ENCODE peak calls at places on chromosome 14, in ten cellular contexts. A, G, H, R, F, M, Y, D, V and N are unnamed samples.
A peak's percentile ranks its signal among the peaks of the same experiment; 100 is the strongest.

GRCh38 chr14:29734732-29735131 is 192.9 kb downstream of the PRKD1 start:
- DNase-seq in G (no peak), Y (no peak), F (no peak), D (no peak), M (no peak), H (no peak), R (no peak), A (no peak), V (no peak), N (no peak)

GRCh38 chr14:64654072-64654899 is 49.9 kb upstream of the PLEKHG3 start:
- DNase-seq in A (peak; percentile 63), V (peak; percentile 63), M (no peak), Y (peak; percentile 44), D (no peak), F (no peak), R (no peak), G (no peak), H (no peak), N (no peak)

GRCh38 chr14:20400965-20401593 is 12.2 kb downstream of the TEP1 start:
- DNase-seq in G (peak; percentile 11), R (no peak), M (no peak), Y (no peak), A (no peak), V (no peak), F (no peak), H (no peak), D (no peak), N (no peak)

GRCh38 chr14:81269100-81269978 is 48.6 kb upstream of the GTF2A1 start:
- DNase-seq in G (peak; percentile 75), M (peak; percentile 4), F (no peak), Y (peak; percentile 57), R (no peak), A (peak; percentile 33), H (no peak), V (peak; percentile 62), D (no peak), N (peak; percentile 81)

GRCh38 chr14:38536376-38537038 is 280.6 kb upstream of the CLEC14A start:
- DNase-seq in D (no peak), R (no peak), V (no peak), F (no peak), A (no peak), G (no peak), M (no peak), H (no peak), Y (no peak), N (no peak)

GRCh38 chr14:58788655-58789054 is 150.9 kb downstream of the DACT1 start:
- DNase-seq in D (no peak), A (no peak), M (no peak), F (no peak), G (no peak), R (no peak), H (no peak), Y (no peak), V (no peak), N (no peak)

GRCh38 chr14:59787045-59787674 is 83.4 kb downstream of the RTN1 start:
- DNase-seq in V (no peak), F (no peak), A (no peak), D (no peak), Y (no peak), G (no peak), H (no peak), M (no peak), R (no peak), N (no peak)

GRCh38 chr14:72515779-72516770 is 377.8 kb downstream of the DPF3 start:
- DNase-seq in G (peak; percentile 22), Y (peak; percentile 15), F (peak; percentile 27), V (no peak), D (no peak), M (no peak), H (no peak), R (no peak), A (no peak), N (no peak)

GRCh38 chr14:76768201-76768656 is 7.0 kb downstream of the VASH1 start:
- DNase-seq in V (no peak), M (no peak), G (no peak), A (peak; percentile 99), D (peak; percentile 82), F (peak; percentile 34), Y (peak; percentile 74), H (peak; percentile 82), R (peak; percentile 67), N (peak; percentile 21)

GRCh38 chr14:34018564-34019244 is 67.8 kb upstream of the EGLN3 start:
- DNase-seq in R (peak; percentile 10), A (no peak), Y (peak; percentile 57), M (no peak), V (no peak), F (no peak), G (no peak), H (no peak), D (no peak), N (no peak)

GRCh38 chr14:100709252-100709955 is 17.3 kb upstream of the DLK1 start:
- DNase-seq in M (no peak), D (no peak), Y (no peak), V (peak; percentile 19), A (no peak), G (peak; percentile 5), R (no peak), F (no peak), H (no peak), N (no peak)

GRCh38 chr14:21098892-21099595 is 589 bp upstream of the ZNF219 start:
- DNase-seq in Y (no peak), H (peak; percentile 52), R (no peak), G (no peak), F (no peak), A (no peak), M (no peak), V (no peak), D (no peak), N (no peak)

GRCh38 chr14:104967414-104968152 is 10.6 kb downstream of the AHNAK2 start:
- DNase-seq in V (no peak), M (no peak), F (no peak), A (no peak), D (peak; percentile 78), H (peak; percentile 85), G (no peak), Y (no peak), R (no peak), N (no peak)

GRCh38 chr14:23564181-23564812 is 3.3 kb downstream of the AP1G2 start:
- DNase-seq in A (no peak), H (peak; percentile 65), R (no peak), Y (no peak), D (no peak), G (no peak), F (no peak), V (no peak), M (no peak), N (no peak)

GRCh38 chr14:76337619-76338545 is 38.1 kb upstream of the ESRRB start:
- DNase-seq in H (peak; percentile 52), F (no peak), A (no peak), D (no peak), Y (no peak), R (no peak), V (peak; percentile 6), G (no peak), M (no peak), N (no peak)

GRCh38 chr14:65949711-65950516 is 536.3 kb upstream of the CCDC196 start:
- DNase-seq in G (peak; percentile 20), R (peak; percentile 64), F (peak; percentile 61), A (no peak), Y (peak; percentile 42), H (no peak), V (peak; percentile 3), D (peak; percentile 73), M (no peak), N (no peak)

GRCh38 chr14:22478670-22479069 is 110.4 kb downstream of the DAD1 start:
- DNase-seq in Y (no peak), H (no peak), A (no peak), M (no peak), R (no peak), V (no peak), G (no peak), D (no peak), F (no peak), N (no peak)

GRCh38 chr14:50045039-50045711 is 71.2 kb downstream of the VCPKMT start:
- DNase-seq in Y (peak; percentile 93), M (no peak), V (peak; percentile 79), D (peak; percentile 85), H (no peak), F (peak; percentile 86), A (peak; percentile 46), R (peak; percentile 76), G (no peak), N (no peak)

GRCh38 chr14:52268191-52269061 is 928 bp downstream of the PTGDR start:
- DNase-seq in H (no peak), D (no peak), Y (no peak), G (no peak), A (no peak), F (peak; percentile 41), M (no peak), V (peak; percentile 23), R (peak; percentile 36), N (no peak)

GRCh38 chr14:68468437-68469207 is 324.2 kb downstream of the ZFP36L1 start:
- DNase-seq in M (no peak), Y (peak; percentile 59), A (no peak), H (no peak), F (no peak), V (peak; percentile 13), G (no peak), R (peak; percentile 44), D (no peak), N (no peak)

GRCh38 chr14:104385189-104386135 is 194.1 kb upstream of the C14orf180 start:
- DNase-seq in G (no peak), V (no peak), F (no peak), R (no peak), Y (no peak), D (peak; percentile 50), A (no peak), H (no peak), M (no peak), N (no peak)